ENCODE peak calls at places on chromosome 19, in seven cellular contexts. One of them, this sample, is unnamed.
A peak's percentile ranks its signal among the peaks of the same experiment; 100 is the strongest.

GRCh38 chr19:46190489-46190888 is 39.1 kb upstream of the IGFL1 start:
- DNase-seq in activated naive CD4-positive, alpha-beta T cell: no peak
- DNase-seq in KBM-7: no peak
- DNase-seq in ACHN: no peak
- DNase-seq in NCI-H1092: no peak
- DNase-seq in left kidney: no peak
- DNase-seq in cardiac fibroblast: no peak
- DNase-seq in this sample: no peak

GRCh38 chr19:6058411-6059201 is 51.7 kb downstream of the RFX2 start:
- DNase-seq in activated naive CD4-positive, alpha-beta T cell: no peak
- DNase-seq in KBM-7: no peak
- DNase-seq in ACHN: no peak
- DNase-seq in NCI-H1092: no peak
- DNase-seq in left kidney: no peak
- DNase-seq in cardiac fibroblast: no peak
- DNase-seq in this sample: no peak

GRCh38 chr19:38831142-38831605 is 420 bp downstream of the ECH1 start:
- DNase-seq in activated naive CD4-positive, alpha-beta T cell: no peak
- DNase-seq in KBM-7: no peak
- DNase-seq in ACHN: peak; percentile 96
- DNase-seq in NCI-H1092: no peak
- DNase-seq in left kidney: peak; percentile 76
- DNase-seq in cardiac fibroblast: peak; percentile 92
- DNase-seq in this sample: peak; percentile 81

GRCh38 chr19:47263169-47263560 is 6.8 kb downstream of the CCDC9 start:
- DNase-seq in activated naive CD4-positive, alpha-beta T cell: no peak
- DNase-seq in KBM-7: no peak
- DNase-seq in ACHN: no peak
- DNase-seq in NCI-H1092: no peak
- DNase-seq in left kidney: no peak
- DNase-seq in cardiac fibroblast: no peak
- DNase-seq in this sample: no peak

GRCh38 chr19:8423821-8424223 is 10.7 kb downstream of the MARCHF2 start:
- DNase-seq in activated naive CD4-positive, alpha-beta T cell: no peak
- DNase-seq in KBM-7: peak; percentile 83
- DNase-seq in ACHN: peak; percentile 95
- DNase-seq in NCI-H1092: no peak
- DNase-seq in left kidney: peak; percentile 44
- DNase-seq in cardiac fibroblast: peak; percentile 99
- DNase-seq in this sample: peak; percentile 99

GRCh38 chr19:8081569-8082550 is 29.3 kb downstream of the CCL25 start:
- DNase-seq in activated naive CD4-positive, alpha-beta T cell: no peak
- DNase-seq in KBM-7: no peak
- DNase-seq in ACHN: no peak
- DNase-seq in NCI-H1092: no peak
- DNase-seq in left kidney: no peak
- DNase-seq in cardiac fibroblast: peak; percentile 32
- DNase-seq in this sample: no peak

GRCh38 chr19:38020331-38020730 is 113.3 kb downstream of the SIPA1L3 start:
- DNase-seq in activated naive CD4-positive, alpha-beta T cell: no peak
- DNase-seq in KBM-7: peak; percentile 93
- DNase-seq in ACHN: no peak
- DNase-seq in NCI-H1092: no peak
- DNase-seq in left kidney: no peak
- DNase-seq in cardiac fibroblast: no peak
- DNase-seq in this sample: no peak

GRCh38 chr19:34985249-34986022 is 14.7 kb upstream of the GRAMD1A start:
- DNase-seq in activated naive CD4-positive, alpha-beta T cell: no peak
- DNase-seq in KBM-7: peak; percentile 40
- DNase-seq in ACHN: no peak
- DNase-seq in NCI-H1092: no peak
- DNase-seq in left kidney: peak; percentile 27
- DNase-seq in cardiac fibroblast: peak; percentile 59
- DNase-seq in this sample: peak; percentile 41

GRCh38 chr19:2722541-2723344 is 1.6 kb upstream of the DIRAS1 start:
- DNase-seq in activated naive CD4-positive, alpha-beta T cell: no peak
- DNase-seq in KBM-7: peak; percentile 69
- DNase-seq in ACHN: peak; percentile 59
- DNase-seq in NCI-H1092: no peak
- DNase-seq in left kidney: peak; percentile 61
- DNase-seq in cardiac fibroblast: peak; percentile 76
- DNase-seq in this sample: peak; percentile 82

GRCh38 chr19:28351761-28352160 is 861.2 kb downstream of the UQCRFS1 start:
- DNase-seq in activated naive CD4-positive, alpha-beta T cell: no peak
- DNase-seq in KBM-7: no peak
- DNase-seq in ACHN: no peak
- DNase-seq in NCI-H1092: no peak
- DNase-seq in left kidney: no peak
- DNase-seq in cardiac fibroblast: peak; percentile 11
- DNase-seq in this sample: peak; percentile 17

GRCh38 chr19:1773173-1773572 is 19.9 kb downstream of the ONECUT3 start:
- DNase-seq in activated naive CD4-positive, alpha-beta T cell: no peak
- DNase-seq in KBM-7: no peak
- DNase-seq in ACHN: peak; percentile 64
- DNase-seq in NCI-H1092: no peak
- DNase-seq in left kidney: peak; percentile 86
- DNase-seq in cardiac fibroblast: peak; percentile 65
- DNase-seq in this sample: no peak

GRCh38 chr19:46181386-46181774 is 33.3 kb downstream of the IGFL2 start:
- DNase-seq in activated naive CD4-positive, alpha-beta T cell: no peak
- DNase-seq in KBM-7: no peak
- DNase-seq in ACHN: no peak
- DNase-seq in NCI-H1092: no peak
- DNase-seq in left kidney: peak; percentile 23
- DNase-seq in cardiac fibroblast: peak; percentile 78
- DNase-seq in this sample: peak; percentile 47

GRCh38 chr19:29083863-29084262 is 129.1 kb downstream of the UQCRFS1 start:
- DNase-seq in activated naive CD4-positive, alpha-beta T cell: no peak
- DNase-seq in KBM-7: no peak
- DNase-seq in ACHN: no peak
- DNase-seq in NCI-H1092: no peak
- DNase-seq in left kidney: no peak
- DNase-seq in cardiac fibroblast: no peak
- DNase-seq in this sample: no peak

GRCh38 chr19:42376177-42376555 is 13.9 kb downstream of the CNFN start:
- DNase-seq in activated naive CD4-positive, alpha-beta T cell: no peak
- DNase-seq in KBM-7: no peak
- DNase-seq in ACHN: no peak
- DNase-seq in NCI-H1092: no peak
- DNase-seq in left kidney: no peak
- DNase-seq in cardiac fibroblast: no peak
- DNase-seq in this sample: no peak

GRCh38 chr19:30223866-30224688 is 148.1 kb upstream of the ZNF536 start:
- DNase-seq in activated naive CD4-positive, alpha-beta T cell: no peak
- DNase-seq in KBM-7: no peak
- DNase-seq in ACHN: no peak
- DNase-seq in NCI-H1092: no peak
- DNase-seq in left kidney: no peak
- DNase-seq in cardiac fibroblast: no peak
- DNase-seq in this sample: no peak

GRCh38 chr19:46860125-46860845 is 512 bp upstream of the ARHGAP35 start:
- DNase-seq in activated naive CD4-positive, alpha-beta T cell: peak; percentile 85
- DNase-seq in KBM-7: peak; percentile 99
- DNase-seq in ACHN: peak; percentile 97
- DNase-seq in NCI-H1092: peak; percentile 96
- DNase-seq in left kidney: peak; percentile 100
- DNase-seq in cardiac fibroblast: peak; percentile 99
- DNase-seq in this sample: peak; percentile 98

GRCh38 chr19:4060621-4061177 is 6.0 kb downstream of the ZBTB7A start:
- DNase-seq in activated naive CD4-positive, alpha-beta T cell: no peak
- DNase-seq in KBM-7: no peak
- DNase-seq in ACHN: no peak
- DNase-seq in NCI-H1092: no peak
- DNase-seq in left kidney: no peak
- DNase-seq in cardiac fibroblast: no peak
- DNase-seq in this sample: no peak

GRCh38 chr19:38974599-38975213 is 836 bp downstream of the FBXO17 start:
- DNase-seq in activated naive CD4-positive, alpha-beta T cell: no peak
- DNase-seq in KBM-7: no peak
- DNase-seq in ACHN: no peak
- DNase-seq in NCI-H1092: no peak
- DNase-seq in left kidney: no peak
- DNase-seq in cardiac fibroblast: no peak
- DNase-seq in this sample: peak; percentile 35

GRCh38 chr19:35409191-35409590 is 38.3 kb downstream of the GPR42 start:
- DNase-seq in activated naive CD4-positive, alpha-beta T cell: no peak
- DNase-seq in KBM-7: no peak
- DNase-seq in ACHN: no peak
- DNase-seq in NCI-H1092: no peak
- DNase-seq in left kidney: no peak
- DNase-seq in cardiac fibroblast: no peak
- DNase-seq in this sample: no peak

GRCh38 chr19:28980236-28980868 is 232.6 kb downstream of the UQCRFS1 start:
- DNase-seq in activated naive CD4-positive, alpha-beta T cell: no peak
- DNase-seq in KBM-7: no peak
- DNase-seq in ACHN: peak; percentile 17
- DNase-seq in NCI-H1092: no peak
- DNase-seq in left kidney: peak; percentile 38
- DNase-seq in cardiac fibroblast: peak; percentile 75
- DNase-seq in this sample: peak; percentile 81

GRCh38 chr19:607301-608154 is 17.8 kb downstream of the HCN2 start:
- DNase-seq in activated naive CD4-positive, alpha-beta T cell: no peak
- DNase-seq in KBM-7: no peak
- DNase-seq in ACHN: no peak
- DNase-seq in NCI-H1092: no peak
- DNase-seq in left kidney: no peak
- DNase-seq in cardiac fibroblast: no peak
- DNase-seq in this sample: no peak

GRCh38 chr19:45400192-45400591 is 4.7 kb downstream of the PPP1R13L start:
- DNase-seq in activated naive CD4-positive, alpha-beta T cell: no peak
- DNase-seq in KBM-7: no peak
- DNase-seq in ACHN: no peak
- DNase-seq in NCI-H1092: no peak
- DNase-seq in left kidney: no peak
- DNase-seq in cardiac fibroblast: no peak
- DNase-seq in this sample: no peak

GRCh38 chr19:57888107-57888493 is 737 bp downstream of the ZNF814 start:
- DNase-seq in activated naive CD4-positive, alpha-beta T cell: no peak
- DNase-seq in KBM-7: no peak
- DNase-seq in ACHN: no peak
- DNase-seq in NCI-H1092: no peak
- DNase-seq in left kidney: peak; percentile 41
- DNase-seq in cardiac fibroblast: peak; percentile 6
- DNase-seq in this sample: no peak

GRCh38 chr19:2461751-2462634 is 5.2 kb upstream of the LMNB2 start:
- DNase-seq in activated naive CD4-positive, alpha-beta T cell: no peak
- DNase-seq in KBM-7: no peak
- DNase-seq in ACHN: peak; percentile 75
- DNase-seq in NCI-H1092: no peak
- DNase-seq in left kidney: peak; percentile 77
- DNase-seq in cardiac fibroblast: peak; percentile 73
- DNase-seq in this sample: peak; percentile 51

This sample was measured in fibroblast of the aortic adventitia.